ENCODE peak calls at places on chromosomes 4 and X, in seven cellular contexts. F is GM12891, T is K562, V is H1, P is HepG2, X is GM12878, K is SK-N-SH. C is an unnamed sample.

GRCh38 chr4:174423257-174423944 is 98.9 kb downstream of the HPGD start:
- DNase-seq in F (no peak), T (peak), V (no peak), P (no peak), X (no peak), K (no peak), C (no peak)

GRCh38 chr4:3741217-3742011 is 24.8 kb upstream of the ADRA2C start:
- DNase-seq in F (no peak), T (no peak), V (no peak), P (no peak), X (no peak), K (no peak), C (no peak)

GRCh38 chr4:100422911-100423310 is 94.9 kb downstream of the EMCN start:
- DNase-seq in F (no peak), T (no peak), V (no peak), P (no peak), X (no peak), K (no peak), C (no peak)

GRCh38 chrX:119758682-119759332 is 419 bp downstream of the SOWAHD start:
- DNase-seq in F (no peak), T (peak), V (no peak), P (no peak), X (no peak), K (peak), C (no peak)

GRCh38 chr4:46386570-46386969 is 3.4 kb downstream of the GABRA2 start:
- DNase-seq in F (no peak), T (no peak), V (no peak), P (peak), X (no peak), K (peak), C (no peak)

GRCh38 chrX:107146670-107147069 is 28.0 kb upstream of the RBM41 start:
- DNase-seq in F (no peak), T (no peak), V (no peak), P (no peak), X (no peak), K (no peak), C (no peak)

GRCh38 chr4:88592600-88593448 is 544 bp downstream of the HERC3 start:
- DNase-seq in F (peak), T (peak), V (no peak), P (peak), X (peak), K (peak), C (peak)

GRCh38 chr4:134501973-134502372 is 300.4 kb upstream of the PABPC4L start:
- DNase-seq in F (no peak), T (no peak), V (no peak), P (no peak), X (no peak), K (no peak), C (no peak)

GRCh38 chr4:138035781-138036258 is 206.3 kb downstream of the SLC7A11 start:
- DNase-seq in F (peak), T (peak), V (no peak), P (peak), X (peak), K (peak), C (peak)

GRCh38 chr4:165874799-165875371 is 1.8 kb downstream of the TLL1 start:
- DNase-seq in F (no peak), T (no peak), V (no peak), P (no peak), X (no peak), K (peak), C (no peak)

GRCh38 chrX:101252634-101253033 is 33.0 kb downstream of the DRP2 start:
- DNase-seq in F (no peak), T (no peak), V (no peak), P (no peak), X (no peak), K (no peak), C (no peak)

GRCh38 chr4:6324999-6325790 is 55.5 kb downstream of the WFS1 start:
- DNase-seq in F (no peak), T (no peak), V (no peak), P (no peak), X (no peak), K (no peak), C (no peak)

GRCh38 chr4:127967141-127967775 is 2.1 kb downstream of the ABHD18 start:
- DNase-seq in F (no peak), T (no peak), V (no peak), P (peak), X (no peak), K (no peak), C (no peak)

GRCh38 chr4:25913056-25913850 is 767 bp upstream of the SMIM20 start:
- DNase-seq in F (peak), T (no peak), V (no peak), P (no peak), X (no peak), K (peak), C (peak)

GRCh38 chr4:6230827-6231662 is 30.7 kb upstream of the JAKMIP1 start:
- DNase-seq in F (no peak), T (no peak), V (no peak), P (no peak), X (no peak), K (no peak), C (no peak)

GRCh38 chr4:78923459-78924312 is 15.6 kb downstream of the PAQR3 start:
- DNase-seq in F (no peak), T (peak), V (no peak), P (peak), X (no peak), K (no peak), C (no peak)

GRCh38 chr4:82431026-82431745 is 796 bp downstream of the ENOPH1 start:
- DNase-seq in F (peak), T (peak), V (no peak), P (no peak), X (no peak), K (peak), C (peak)

GRCh38 chr4:110668463-110669245 is 45.8 kb upstream of the PITX2 start:
- DNase-seq in F (no peak), T (no peak), V (no peak), P (no peak), X (no peak), K (no peak), C (no peak)

GRCh38 chrX:18353931-18354368 is 538 bp downstream of the SCML2 start:
- DNase-seq in F (no peak), T (peak), V (no peak), P (peak), X (no peak), K (peak), C (no peak)

GRCh38 chr4:75672461-75673026 is 667 bp downstream of the G3BP2 start:
- DNase-seq in F (peak), T (peak), V (no peak), P (peak), X (peak), K (peak), C (peak)

GRCh38 chr4:169158860-169159259 is 111.9 kb downstream of the SH3RF1 start:
- DNase-seq in F (no peak), T (no peak), V (no peak), P (no peak), X (no peak), K (no peak), C (no peak)

GRCh38 chr4:6041794-6042193 is 23.6 kb upstream of the C4orf50 start:
- DNase-seq in F (no peak), T (no peak), V (no peak), P (no peak), X (no peak), K (no peak), C (no peak)

GRCh38 chr4:127575888-127576287 is 56.9 kb upstream of the INTU start:
- DNase-seq in F (no peak), T (no peak), V (no peak), P (no peak), X (no peak), K (no peak), C (no peak)

GRCh38 chrX:38860106-38861013 is 59.1 kb downstream of the MID1IP1 start:
- DNase-seq in F (no peak), T (no peak), V (no peak), P (no peak), X (no peak), K (no peak), C (no peak)

GRCh38 chr4:76702440-76703122 is 195.4 kb downstream of the SOWAHB start:
- DNase-seq in F (no peak), T (no peak), V (no peak), P (no peak), X (no peak), K (no peak), C (no peak)

GRCh38 chr4:57475424-57475823 is 365.2 kb upstream of the IGFBP7 start:
- DNase-seq in F (no peak), T (no peak), V (no peak), P (no peak), X (no peak), K (no peak), C (no peak)

GRCh38 chr4:36348403-36348938 is 67.1 kb downstream of the DTHD1 start:
- DNase-seq in F (peak), T (no peak), V (no peak), P (no peak), X (peak), K (no peak), C (no peak)

GRCh38 chr4:36349904-36350554 is 68.6 kb downstream of the DTHD1 start:
- DNase-seq in F (no peak), T (no peak), V (no peak), P (no peak), X (no peak), K (no peak), C (no peak)

GRCh38 chr4:36351082-36351666 is 69.8 kb downstream of the DTHD1 start:
- DNase-seq in F (no peak), T (peak), V (peak), P (peak), X (peak), K (peak), C (no peak)
- TF ChIP-seq TAF1 in F (no peak), T (no peak), V (no peak), P (no peak), X (no peak), K (no peak), C (no peak)

DNA sequence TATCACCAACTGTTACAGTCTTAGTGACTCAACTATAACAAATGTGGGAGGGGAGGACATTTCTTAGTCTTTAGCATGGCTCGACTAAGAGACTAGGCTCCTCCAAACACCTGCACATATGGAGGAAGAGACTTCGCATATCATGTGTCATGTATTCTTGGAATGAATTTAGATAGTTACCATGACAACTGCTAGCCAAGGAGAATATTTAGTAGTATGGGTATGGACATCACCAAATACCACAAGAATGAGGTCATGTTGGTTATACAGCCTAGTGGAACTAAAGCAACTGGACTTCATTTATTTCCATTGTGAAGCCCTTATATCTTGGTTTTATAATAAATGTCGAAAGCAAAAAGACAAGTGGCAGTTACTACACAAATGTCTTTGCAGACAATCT is 512.3 kb downstream of the CFAP47 start:
- DNase-seq in F (no peak), T (no peak), V (no peak), P (no peak), X (no peak), K (no peak), C (no peak)
- TF ChIP-seq TAF1 in F (no peak), T (no peak), V (no peak), P (no peak), X (no peak), K (no peak), C (no peak)

DNA sequence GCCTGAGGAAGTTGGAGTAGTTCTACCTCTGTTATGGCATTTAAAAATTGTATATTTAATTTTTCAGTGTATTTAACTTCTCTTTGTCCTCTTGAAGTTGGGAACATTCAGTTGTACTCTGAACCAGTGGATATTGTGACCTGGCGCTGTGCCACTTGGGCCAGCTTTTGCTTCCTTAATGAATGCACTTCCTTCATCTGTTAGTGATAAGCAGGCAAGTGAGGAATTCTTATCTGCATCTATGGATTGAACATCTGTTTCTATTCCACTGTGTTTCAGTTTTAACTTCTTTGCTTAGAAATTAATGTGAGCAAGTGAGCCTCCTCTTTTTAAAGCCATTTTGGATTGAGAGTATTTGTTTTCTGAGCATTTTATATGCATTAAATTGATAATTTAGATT is 128.3 kb downstream of the UCHL1 start:
- DNase-seq in F (no peak), T (peak), V (no peak), P (no peak), X (no peak), K (peak), C (no peak)
- TF ChIP-seq TAF1 in F (no peak), T (no peak), V (no peak), P (no peak), X (no peak), K (no peak), C (no peak)

DNA sequence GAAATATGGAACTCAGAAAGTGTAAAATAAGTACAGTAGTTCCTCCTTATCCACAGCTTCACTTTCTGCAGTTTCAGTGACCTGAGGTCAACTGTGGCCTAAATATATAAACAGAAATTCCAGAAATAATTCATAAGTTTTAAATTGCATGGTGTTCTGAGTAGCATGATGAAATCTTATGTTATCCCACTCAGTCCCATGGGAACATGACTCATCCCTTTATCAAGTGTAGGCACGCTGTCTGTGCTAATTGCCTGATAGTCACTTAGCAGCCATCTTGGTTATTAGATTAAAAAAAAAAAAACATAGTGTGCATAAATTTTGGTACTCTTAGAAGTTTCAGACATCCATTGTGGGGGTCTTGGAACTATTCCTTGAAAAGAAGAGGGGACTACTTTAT is 983.4 kb upstream of the ADGRL3 start:
- DNase-seq in F (no peak), T (no peak), V (no peak), P (no peak), X (no peak), K (no peak), C (no peak)
- TF ChIP-seq TAF1 in F (no peak), T (no peak), V (no peak), P (no peak), X (no peak), K (no peak), C (no peak)